ENCODE peak calls at places on chromosome 4, in seven cellular contexts. D is lower leg skin, Z is GM13976, R is stomach, V is Peyer's patch, Y is neural progenitor cell, Q is endodermal cell. G is an unnamed sample.

GRCh38 chr4:11418610-11419009 is 10.1 kb downstream of the HS3ST1 start:
- DNase-seq in D (no peak), Z (no peak), R (no peak), V (no peak), Y (peak; percentile 14), Q (peak; percentile 56), G (peak; percentile 45)

GRCh38 chr4:102388636-102389035 is 43.4 kb upstream of the SLC39A8 start:
- DNase-seq in D (no peak), Z (no peak), R (no peak), V (no peak), Y (no peak), Q (no peak), G (no peak)

GRCh38 chr4:133150643-133151300 is 1.7 kb downstream of the PCDH10 start:
- DNase-seq in D (no peak), Z (peak; percentile 12), R (no peak), V (no peak), Y (peak; percentile 55), Q (peak; percentile 80), G (peak; percentile 2)

GRCh38 chr4:185833055-185833598 is 21.1 kb upstream of the SORBS2 start:
- DNase-seq in D (no peak), Z (no peak), R (no peak), V (no peak), Y (peak; percentile 59), Q (no peak), G (no peak)

GRCh38 chr4:2371765-2372487 is 46.5 kb downstream of the ZFYVE28 start:
- DNase-seq in D (no peak), Z (no peak), R (no peak), V (no peak), Y (no peak), Q (no peak), G (no peak)

GRCh38 chr4:6826781-6827508 is 44.4 kb downstream of the KIAA0232 start:
- DNase-seq in D (no peak), Z (no peak), R (no peak), V (no peak), Y (no peak), Q (no peak), G (no peak)

GRCh38 chr4:187603093-187603395 is 392.5 kb upstream of the ZFP42 start:
- DNase-seq in D (no peak), Z (no peak), R (no peak), V (no peak), Y (no peak), Q (no peak), G (no peak)

GRCh38 chr4:183876268-183876934 is 28.7 kb upstream of the STOX2 start:
- DNase-seq in D (peak; percentile 90), Z (no peak), R (peak; percentile 87), V (no peak), Y (no peak), Q (no peak), G (no peak)

GRCh38 chr4:76447326-76447954 is 12.4 kb downstream of the SHROOM3 start:
- DNase-seq in D (no peak), Z (no peak), R (no peak), V (no peak), Y (no peak), Q (no peak), G (no peak)

GRCh38 chr4:14539246-14539645 is 463.0 kb upstream of the CPEB2 start:
- DNase-seq in D (no peak), Z (no peak), R (no peak), V (no peak), Y (no peak), Q (no peak), G (no peak)

GRCh38 chr4:42397635-42398447 is 553 bp downstream of the SHISA3 start:
- DNase-seq in D (no peak), Z (peak; percentile 57), R (no peak), V (no peak), Y (peak; percentile 77), Q (peak; percentile 83), G (peak; percentile 37)

GRCh38 chr4:1604706-1605205 is 79.4 kb downstream of the FAM53A start:
- DNase-seq in D (no peak), Z (no peak), R (peak; percentile 58), V (no peak), Y (no peak), Q (no peak), G (peak; percentile 62)

GRCh38 chr4:139957108-139957464 is 196.9 kb downstream of the MAML3 start:
- DNase-seq in D (no peak), Z (no peak), R (no peak), V (no peak), Y (no peak), Q (no peak), G (no peak)

GRCh38 chr4:74682567-74683359 is 111.6 kb downstream of the BTC start:
- DNase-seq in D (no peak), Z (no peak), R (peak; percentile 70), V (no peak), Y (no peak), Q (peak; percentile 84), G (no peak)

GRCh38 chr4:141807501-141807900 is 171.1 kb downstream of the IL15 start:
- DNase-seq in D (no peak), Z (no peak), R (no peak), V (no peak), Y (no peak), Q (no peak), G (no peak)

GRCh38 chr4:13248621-13249298 is 235.4 kb downstream of the RAB28 start:
- DNase-seq in D (no peak), Z (no peak), R (no peak), V (no peak), Y (peak; percentile 32), Q (no peak), G (no peak)

GRCh38 chr4:75338352-75338880 is 175.8 kb downstream of the RCHY1 start:
- DNase-seq in D (no peak), Z (no peak), R (no peak), V (no peak), Y (no peak), Q (no peak), G (no peak)

GRCh38 chr4:88059781-88060180 is 52.3 kb downstream of the PKD2 start:
- DNase-seq in D (no peak), Z (no peak), R (no peak), V (no peak), Y (no peak), Q (no peak), G (no peak)

GRCh38 chr4:151553874-151554273 is 144.9 kb downstream of the FHIP1A start:
- DNase-seq in D (no peak), Z (no peak), R (peak; percentile 37), V (no peak), Y (no peak), Q (no peak), G (no peak)

GRCh38 chr4:190020790-190021717 is 6.0 kb downstream of the FRG2 start:
- DNase-seq in D (peak; percentile 83), Z (peak; percentile 44), R (peak; percentile 51), V (no peak), Y (peak; percentile 83), Q (peak; percentile 88), G (peak; percentile 40)

GRCh38 chr4:52713456-52713937 is 37.7 kb downstream of the ERVMER34-1 start:
- DNase-seq in D (no peak), Z (no peak), R (no peak), V (no peak), Y (peak; percentile 44), Q (no peak), G (peak; percentile 19)

GRCh38 chr4:4651811-4652609 is 110.2 kb upstream of the STX18 start:
- DNase-seq in D (no peak), Z (no peak), R (no peak), V (no peak), Y (peak; percentile 83), Q (peak; percentile 64), G (no peak)

GRCh38 chr4:84927428-84927827 is 39.1 kb downstream of the WDFY3 start:
- DNase-seq in D (no peak), Z (no peak), R (no peak), V (no peak), Y (no peak), Q (peak; percentile 61), G (no peak)

GRCh38 chr4:106032851-106033286 is 137.6 kb downstream of the NPNT start:
- DNase-seq in D (no peak), Z (no peak), R (no peak), V (no peak), Y (no peak), Q (no peak), G (no peak)

GRCh38 chr4:22187203-22187835 is 238.7 kb upstream of the KCNIP4 start:
- DNase-seq in D (no peak), Z (no peak), R (no peak), V (no peak), Y (no peak), Q (no peak), G (no peak)

GRCh38 chr4:124890522-124890921 is 178.0 kb upstream of the ANKRD50 start:
- DNase-seq in D (no peak), Z (no peak), R (no peak), V (no peak), Y (no peak), Q (no peak), G (no peak)

GRCh38 chr4:973431-974397 is at the start of gene DGKQ:
- DNase-seq in D (peak; percentile 96), Z (peak; percentile 100), R (peak; percentile 90), V (peak; percentile 89), Y (peak; percentile 91), Q (peak; percentile 94), G (peak; percentile 86)

GRCh38 chr4:112563431-112564200 is 47.6 kb upstream of the NEUROG2 start:
- DNase-seq in D (no peak), Z (no peak), R (no peak), V (no peak), Y (no peak), Q (no peak), G (no peak)

GRCh38 chr4:146182450-146182849 is 6.9 kb downstream of the LSM6 start:
- DNase-seq in D (no peak), Z (no peak), R (no peak), V (no peak), Y (no peak), Q (no peak), G (no peak)

GRCh38 chr4:16264798-16265197 is 38.5 kb upstream of the TAPT1 start:
- DNase-seq in D (no peak), Z (peak; percentile 53), R (no peak), V (no peak), Y (peak; percentile 25), Q (no peak), G (peak; percentile 10)
- TF ChIP-seq CTCF in D (no peak), Z (peak; percentile 27), R (no peak), V (no peak), Y (peak; percentile 54), Q (peak; percentile 74), G (peak; percentile 58)

DNA sequence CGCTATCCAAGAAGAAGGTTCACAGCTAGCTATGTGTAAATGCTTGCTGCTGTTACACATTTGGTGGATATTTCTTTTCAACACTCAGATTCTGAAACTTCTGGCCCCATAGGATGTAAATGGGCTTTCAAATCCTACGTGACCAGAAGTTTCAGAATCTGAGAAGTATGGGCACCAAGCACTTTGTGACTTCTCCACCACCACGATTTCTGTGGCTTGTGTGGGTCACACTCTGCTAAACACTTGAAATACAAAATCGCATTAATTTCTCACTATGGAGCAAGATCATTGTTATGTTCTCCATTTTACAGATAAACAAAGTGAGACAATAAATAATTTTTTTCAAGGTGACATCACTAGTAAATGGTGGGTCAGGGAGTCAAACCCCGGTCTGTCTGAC is 259.4 kb upstream of the JADE1 start:
- DNase-seq in D (no peak), Z (no peak), R (no peak), V (no peak), Y (no peak), Q (no peak), G (no peak)
- TF ChIP-seq CTCF in D (no peak), Z (no peak), R (no peak), V (no peak), Y (no peak), Q (no peak), G (no peak)

GRCh38 chr4:104334410-104334809 is 160.3 kb downstream of the CXXC4 start:
- DNase-seq in D (no peak), Z (no peak), R (no peak), V (no peak), Y (no peak), Q (no peak), G (no peak)
- TF ChIP-seq CTCF in D (no peak), Z (no peak), R (no peak), V (no peak), Y (no peak), Q (no peak), G (no peak)

GRCh38 chr4:95693594-95693993 is 144.8 kb upstream of the UNC5C start:
- DNase-seq in D (no peak), Z (no peak), R (no peak), V (no peak), Y (peak; percentile 9), Q (peak; percentile 54), G (no peak)
- TF ChIP-seq CTCF in D (no peak), Z (no peak), R (no peak), V (no peak), Y (peak; percentile 36), Q (peak; percentile 75), G (no peak)

G was measured in activated CD8-positive, alpha-beta T cell treated with anti-CD3 and anti-CD28 coated beads for 36 hours.